ENCODE peak calls at places on chromosomes 5 and 9, in five cellular contexts. P is ascending aorta, T is dorsolateral prefrontal cortex, K is A673, J is adrenal gland. E is an unnamed sample.

GRCh38 chr5:113089653-113090335 is 113.2 kb downstream of the DCP2 start:
- DNase-seq in P (no peak), T (no peak), K (no peak), J (no peak), E (no peak)

GRCh38 chr5:33433303-33434255 is 7.2 kb upstream of the TARS1 start:
- DNase-seq in P (no peak), T (no peak), K (no peak), J (no peak), E (no peak)

GRCh38 chr9:72863456-72864094 is 89.3 kb downstream of the ALDH1A1 start:
- DNase-seq in P (no peak), T (no peak), K (no peak), J (no peak), E (no peak)

GRCh38 chr5:123696948-123697347 is 185.0 kb downstream of the CSNK1G3 start:
- DNase-seq in P (no peak), T (peak), K (peak), J (no peak), E (no peak)

GRCh38 chr9:86577420-86578333 is 223.5 kb upstream of the TUT7 start:
- DNase-seq in P (no peak), T (no peak), K (no peak), J (no peak), E (no peak)

GRCh38 chr5:145797336-145797735 is 37.8 kb downstream of the PRELID2 start:
- DNase-seq in P (no peak), T (no peak), K (peak), J (no peak), E (no peak)

GRCh38 chr5:72183231-72183630 is 76.0 kb downstream of the MAP1B start:
- DNase-seq in P (no peak), T (no peak), K (peak), J (no peak), E (no peak)

GRCh38 chr5:51567636-51568035 is 184.4 kb downstream of the ISL1 start:
- DNase-seq in P (no peak), T (no peak), K (no peak), J (no peak), E (no peak)

GRCh38 chr9:97889941-97890557 is 32.3 kb downstream of the TRMO start:
- DNase-seq in P (no peak), T (no peak), K (peak), J (peak), E (peak)

GRCh38 chr5:14908195-14908594 is 36.6 kb upstream of the ANKH start:
- DNase-seq in P (no peak), T (no peak), K (no peak), J (no peak), E (no peak)

GRCh38 chr5:39526914-39527477 is 102.2 kb upstream of the DAB2 start:
- DNase-seq in P (no peak), T (no peak), K (peak), J (no peak), E (no peak)

GRCh38 chr9:85038824-85039540 is 369.5 kb downstream of the NTRK2 start:
- DNase-seq in P (no peak), T (peak), K (no peak), J (no peak), E (no peak)

GRCh38 chr9:26086396-26086795 is 408.2 kb upstream of the TUSC1 start:
- DNase-seq in P (no peak), T (no peak), K (no peak), J (no peak), E (no peak)

GRCh38 chr9:137077758-137078693 is 709 bp downstream of the UAP1L1 start:
- DNase-seq in P (no peak), T (no peak), K (no peak), J (no peak), E (no peak)

GRCh38 chr5:39675676-39676075 is 250.9 kb upstream of the DAB2 start:
- DNase-seq in P (no peak), T (no peak), K (no peak), J (no peak), E (no peak)

GRCh38 chr5:157535042-157535865 is 40.3 kb downstream of the ADAM19 start:
- DNase-seq in P (peak), T (no peak), K (no peak), J (peak), E (no peak)

GRCh38 chr9:136309101-136309801 is 5.4 kb upstream of the CCDC187 start:
- DNase-seq in P (no peak), T (no peak), K (peak), J (no peak), E (no peak)

GRCh38 chr5:178293400-178293799 is 60.8 kb upstream of the PHYKPL start:
- DNase-seq in P (no peak), T (no peak), K (no peak), J (no peak), E (no peak)

GRCh38 chr9:89473762-89474469 is 24.0 kb downstream of the SEMA4D start:
- DNase-seq in P (no peak), T (no peak), K (no peak), J (no peak), E (no peak)

GRCh38 chr9:110763568-110763967 is 95.0 kb downstream of the MUSK start:
- DNase-seq in P (no peak), T (no peak), K (no peak), J (no peak), E (no peak)

GRCh38 chr5:169637085-169637855 is at the start of gene DOCK2:
- DNase-seq in P (no peak), T (no peak), K (no peak), J (peak), E (peak)

GRCh38 chr5:105639068-105639467 is 2031.7 kb downstream of the EFNA5 start:
- DNase-seq in P (no peak), T (no peak), K (no peak), J (no peak), E (no peak)

GRCh38 chr9:73647560-73647959 is 495.9 kb downstream of the ANXA1 start:
- DNase-seq in P (no peak), T (no peak), K (no peak), J (no peak), E (no peak)

GRCh38 chr5:65034782-65035181 is 266.1 kb downstream of the CWC27 start:
- DNase-seq in P (no peak), T (no peak), K (no peak), J (peak), E (no peak)

GRCh38 chr9:37486616-37487544 is 1.1 kb downstream of the POLR1E start:
- DNase-seq in P (peak), T (no peak), K (peak), J (peak), E (no peak)

GRCh38 chr9:112784020-112784788 is 33.6 kb downstream of the SNX30 start:
- DNase-seq in P (no peak), T (no peak), K (peak), J (no peak), E (no peak)

GRCh38 chr5:178241259-178241658 is 8.7 kb upstream of the PHYKPL start:
- DNase-seq in P (no peak), T (no peak), K (no peak), J (no peak), E (no peak)

GRCh38 chr9:87674565-87675299 is 51.2 kb upstream of the CTSL start:
- DNase-seq in P (no peak), T (no peak), K (no peak), J (no peak), E (no peak)

GRCh38 chr9:14391620-14392019 is 77.7 kb upstream of the NFIB start:
- DNase-seq in P (no peak), T (no peak), K (no peak), J (no peak), E (no peak)

GRCh38 chr5:116750626-116751188 is 176.1 kb upstream of the SEMA6A start:
- DNase-seq in P (no peak), T (no peak), K (no peak), J (no peak), E (no peak)

GRCh38 chr5:83567741-83568530 is 96.4 kb downstream of the VCAN start:
- DNase-seq in P (no peak), T (no peak), K (no peak), J (no peak), E (no peak)

GRCh38 chr5:343461-344401 is 22.2 kb downstream of the AHRR start:
- DNase-seq in P (no peak), T (no peak), K (peak), J (peak), E (peak)

GRCh38 chr9:128159073-128159783 is 837 bp upstream of the BBLN start:
- DNase-seq in P (no peak), T (no peak), K (no peak), J (no peak), E (peak)

GRCh38 chr5:135448071-135448704 is 1.0 kb upstream of the DCANP1 start:
- DNase-seq in P (no peak), T (no peak), K (no peak), J (no peak), E (no peak)

GRCh38 chr5:169796731-169797130 is 159.7 kb downstream of the DOCK2 start:
- DNase-seq in P (no peak), T (no peak), K (no peak), J (no peak), E (no peak)

GRCh38 chr5:132055808-132056609 is 4.4 kb upstream of the IL3 start:
- DNase-seq in P (no peak), T (no peak), K (no peak), J (peak), E (peak)

GRCh38 chr9:122297512-122297911 is 32.8 kb downstream of the MRRF start:
- DNase-seq in P (no peak), T (no peak), K (no peak), J (no peak), E (no peak)
- H3K27ac ChIP-seq in P (no peak), T (no peak), K (no peak), J (no peak), E (no peak)

GRCh38 chr5:29001666-29002065 is 1963.3 kb upstream of the CDH9 start:
- DNase-seq in P (no peak), T (no peak), K (peak), J (no peak), E (no peak)
- TF ChIP-seq CTCF in P (no peak), T (no peak), K (peak), J (no peak), E (no peak)

DNA sequence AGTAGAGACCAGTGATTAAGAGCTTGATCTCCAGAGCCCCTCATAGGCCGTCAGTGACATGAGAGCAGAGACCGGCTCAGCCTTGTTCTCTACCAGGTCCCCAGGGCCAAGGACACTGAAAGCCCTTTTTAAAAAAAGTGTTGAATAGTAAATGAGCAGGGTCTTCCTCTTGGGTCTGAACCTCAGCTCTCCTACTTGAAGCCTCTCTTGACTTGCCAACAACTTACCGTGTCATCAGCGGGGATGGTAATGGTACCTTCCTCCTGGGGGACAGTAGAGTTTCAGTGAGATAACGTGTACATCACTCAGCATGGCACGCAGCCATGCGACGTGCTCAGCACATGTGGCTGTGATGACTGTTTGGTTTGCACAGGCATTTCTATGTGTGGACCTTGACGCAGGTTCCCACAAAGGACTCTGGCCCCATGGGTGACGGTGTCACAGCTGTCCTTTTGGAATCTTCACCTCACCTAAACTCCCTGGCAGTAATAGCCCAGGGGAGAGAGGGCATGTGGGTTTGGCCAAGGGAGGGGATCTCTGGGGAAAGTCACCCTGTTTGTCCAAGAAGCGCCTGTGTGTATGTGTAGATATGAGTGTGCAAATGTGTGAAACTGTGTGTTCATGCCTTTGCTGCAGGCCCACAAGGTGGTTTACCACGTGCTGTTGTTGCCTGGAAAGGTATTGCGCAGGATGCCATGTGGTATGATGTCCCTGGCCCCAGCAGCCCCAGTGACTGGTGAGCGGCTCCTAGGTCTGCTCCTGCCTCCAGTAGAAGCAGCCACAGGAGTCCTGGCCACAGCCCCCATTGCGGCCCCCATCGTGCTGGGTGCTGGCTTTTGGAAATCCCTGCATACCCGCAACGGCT is 18.7 kb downstream of the ERGIC1 start:
- DNase-seq in P (no peak), T (no peak), K (no peak), J (no peak), E (no peak)
- H3K27ac ChIP-seq in P (peak), T (no peak), K (no peak), J (peak), E (no peak)

GRCh38 chr5:162248107-162248713 is 180.6 kb downstream of the GABRG2 start:
- DNase-seq in P (no peak), T (no peak), K (peak), J (no peak), E (no peak)
- TF ChIP-seq CTCF in P (no peak), T (no peak), K (peak), J (no peak), E (no peak)

E was measured in CD4-positive, alpha-beta T cell.